ENCODE peak calls at places on chromosomes 1 and 21, in four cellular contexts. F is IMR-90, E is cardiac muscle cell, T is tibial artery. V is an unnamed sample. For H3K36me3 and H3K9me3, the result is how much of the 10 kb centered on the place peaks cover.

GRCh38 chr1:182588460-182589396 is at the start of gene RNASEL:
- DNase-seq in T (peak), F (peak), E (peak), V (peak)

GRCh38 chr1:235633220-235633540 is 16.4 kb downstream of the GNG4 start:
- DNase-seq in F (no peak), T (no peak), E (no peak), V (no peak)

GRCh38 chr21:46179708-46180078 is 4.6 kb downstream of the SPATC1L start:
- DNase-seq in E (no peak), T (no peak), F (no peak), V (no peak)

GRCh38 chr1:232226197-232226681 is 403.7 kb downstream of the SIPA1L2 start:
- DNase-seq in F (peak), T (no peak), E (peak), V (no peak)

GRCh38 chr1:88768187-88768586 is 84.1 kb downstream of the PKN2 start:
- DNase-seq in E (no peak), F (no peak), T (no peak), V (no peak)

GRCh38 chr1:56533621-56534020 is 45.7 kb downstream of the PLPP3 start:
- DNase-seq in E (no peak), F (no peak), T (no peak), V (no peak)

GRCh38 chr1:47533176-47534039 is 95.6 kb downstream of the FOXD2 start:
- DNase-seq in T (peak), E (peak), F (peak), V (peak)

GRCh38 chr1:31605908-31606427 is 11.5 kb upstream of the HCRTR1 start:
- DNase-seq in F (peak), T (no peak), E (no peak), V (no peak)

GRCh38 chr1:1421147-1421906 is at the start of gene ANKRD65:
- DNase-seq in F (no peak), T (no peak), E (no peak), V (no peak)

GRCh38 chr1:221741364-221741970 is 422 bp downstream of the DUSP10 start:
- DNase-seq in T (peak), E (peak), F (peak), V (peak)

GRCh38 chr1:223748405-223748772 is 36.0 kb downstream of the CAPN2 start:
- DNase-seq in E (no peak), T (no peak), F (peak), V (peak)

DNA sequence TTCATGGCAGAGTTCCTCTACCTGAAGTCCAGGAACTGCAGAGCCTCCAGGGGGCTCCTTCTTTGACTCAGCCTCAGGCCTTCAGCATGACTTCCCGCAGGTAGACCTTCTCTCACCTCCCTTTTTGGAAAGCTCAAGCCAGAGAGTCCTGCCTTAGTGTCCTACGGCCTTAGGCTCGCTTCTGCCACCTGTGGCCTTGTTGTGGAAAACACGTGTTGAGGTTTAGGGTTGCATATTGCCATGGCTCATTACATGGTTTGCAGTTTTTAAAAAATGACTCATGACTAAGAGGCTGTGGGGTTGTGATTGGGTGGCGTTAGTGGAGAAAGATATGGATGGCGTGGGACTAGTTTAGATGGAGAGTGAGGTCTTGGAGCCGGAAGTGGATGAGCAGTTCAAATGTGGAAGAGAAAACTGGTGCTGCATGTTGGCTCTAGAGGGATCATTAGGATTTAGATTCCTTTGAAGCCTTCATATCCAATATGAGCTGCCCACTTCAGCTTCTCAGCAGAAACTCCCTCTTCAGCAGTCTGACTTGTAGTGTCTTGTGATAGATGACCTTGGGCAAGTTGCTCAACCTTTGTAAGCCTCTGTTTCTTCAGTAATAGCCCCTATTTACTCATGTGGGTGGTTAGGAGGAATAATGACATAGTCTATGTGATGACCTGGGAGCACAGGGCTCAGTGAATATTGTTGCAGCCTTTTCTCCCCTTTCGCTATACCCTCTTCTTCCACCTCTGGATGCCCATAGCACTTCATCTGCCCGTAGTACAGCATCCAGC is 6.5 kb upstream of the FGGY start:
- DNase-seq in F (peak), T (peak), E (peak), V (peak)
- TF ChIP-seq CTCF in F (peak), T (peak), E (peak), V (peak)

GRCh38 chr1:171495444-171495843 is 10.1 kb downstream of the PRRC2C start:
- DNase-seq in T (no peak), E (no peak), F (peak), V (no peak)
- H3K36me3 ChIP-seq in T (under half), E (under half), F (under half), V (under half)

DNA sequence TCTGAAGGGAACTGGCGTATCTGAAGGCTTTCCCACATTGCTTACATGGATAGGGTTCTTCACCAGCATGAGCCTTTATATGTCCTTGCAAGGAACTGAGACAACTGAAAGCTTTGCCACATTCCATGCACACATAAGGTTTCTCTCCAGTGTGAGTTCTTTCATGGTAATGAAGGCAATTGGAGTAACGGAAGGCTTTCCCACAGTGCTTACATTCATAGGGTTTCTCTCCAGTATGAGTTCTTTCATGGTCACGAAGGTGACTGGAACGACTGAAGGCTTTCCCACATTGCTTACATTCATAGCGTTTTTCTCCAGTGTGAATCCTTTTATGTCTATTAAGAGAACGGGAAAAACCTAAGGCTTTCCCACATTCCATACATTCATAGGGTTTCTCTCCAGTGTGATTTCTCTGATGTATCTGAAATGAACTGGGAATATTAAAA is 15.0 kb downstream of the ZNF124 start:
- DNase-seq in E (no peak), F (no peak), T (no peak), V (no peak)
- H3K9me3 ChIP-seq in E (under half), F (under half), T (under half), V (half or more)

GRCh38 chr1:115596080-115596795 is 45.5 kb upstream of the VANGL1 start:
- DNase-seq in E (no peak), T (no peak), F (peak), V (no peak)
- TF ChIP-seq CTCF in E (no peak), T (no peak), F (no peak), V (no peak)